ENCODE peak calls at places on chromosome 20, in ten cellular contexts. Z, O, X, K, C, H, I, J, Y and U are unnamed samples.

GRCh38 chr20:3781153-3781910 is at the start of gene SPEF1:
- DNase-seq in Z (peak), O (peak), X (peak), K (peak), C (peak), H (peak), I (peak), J (peak), Y (peak), U (peak)

GRCh38 chr20:49284818-49285217 is 7.0 kb upstream of the ZNFX1 start:
- DNase-seq in Z (no peak), O (no peak), X (no peak), K (no peak), C (no peak), H (no peak), I (no peak), J (no peak), Y (no peak), U (no peak)

GRCh38 chr20:6665621-6666345 is 101.7 kb upstream of the BMP2 start:
- DNase-seq in Z (no peak), O (no peak), X (peak), K (no peak), C (no peak), H (no peak), I (no peak), J (no peak), Y (no peak), U (no peak)

GRCh38 chr20:63151554-63152321 is 64.2 kb downstream of the YTHDF1 start:
- DNase-seq in Z (no peak), O (no peak), X (peak), K (peak), C (no peak), H (peak), I (no peak), J (no peak), Y (no peak), U (no peak)

GRCh38 chr20:62740286-62741141 is 31.9 kb downstream of the NTSR1 start:
- DNase-seq in Z (no peak), O (peak), X (peak), K (peak), C (peak), H (peak), I (peak), J (peak), Y (peak), U (no peak)

GRCh38 chr20:51487525-51488279 is 54.8 kb downstream of the NFATC2 start:
- DNase-seq in Z (no peak), O (no peak), X (peak), K (peak), C (no peak), H (peak), I (no peak), J (no peak), Y (no peak), U (no peak)

GRCh38 chr20:45545754-45546453 is 1.3 kb downstream of the EPPIN start:
- DNase-seq in Z (no peak), O (no peak), X (peak), K (peak), C (no peak), H (no peak), I (no peak), J (no peak), Y (no peak), U (no peak)

GRCh38 chr20:37733416-37733815 is 39.6 kb downstream of the CTNNBL1 start:
- DNase-seq in Z (no peak), O (no peak), X (no peak), K (no peak), C (no peak), H (no peak), I (no peak), J (no peak), Y (no peak), U (no peak)

GRCh38 chr20:48933017-48933766 is 11.7 kb downstream of the ARFGEF2 start:
- DNase-seq in Z (no peak), O (no peak), X (no peak), K (no peak), C (peak), H (no peak), I (no peak), J (peak), Y (no peak), U (no peak)

GRCh38 chr20:62577447-62577846 is 64.9 kb upstream of the SLCO4A1 start:
- DNase-seq in Z (no peak), O (no peak), X (no peak), K (no peak), C (no peak), H (no peak), I (no peak), J (peak), Y (no peak), U (no peak)

GRCh38 chr20:32316667-32317066 is 39.2 kb downstream of the KIF3B start:
- DNase-seq in Z (no peak), O (no peak), X (no peak), K (peak), C (no peak), H (peak), I (no peak), J (no peak), Y (no peak), U (no peak)

GRCh38 chr20:23399568-23400241 is 21.6 kb downstream of the NAPB start:
- DNase-seq in Z (no peak), O (no peak), X (no peak), K (peak), C (peak), H (no peak), I (no peak), J (no peak), Y (no peak), U (no peak)

GRCh38 chr20:63087236-63087871 is 80.6 kb upstream of the BHLHE23 start:
- DNase-seq in Z (peak), O (no peak), X (no peak), K (no peak), C (peak), H (peak), I (no peak), J (peak), Y (no peak), U (no peak)

GRCh38 chr20:2922957-2923356 is 49.7 kb downstream of the PTPRA start:
- DNase-seq in Z (no peak), O (no peak), X (no peak), K (no peak), C (no peak), H (no peak), I (no peak), J (no peak), Y (no peak), U (no peak)

GRCh38 chr20:51533291-51534172 is 9.0 kb downstream of the NFATC2 start:
- DNase-seq in Z (no peak), O (peak), X (no peak), K (peak), C (no peak), H (no peak), I (no peak), J (no peak), Y (no peak), U (no peak)

GRCh38 chr20:4902788-4903187 is 98.5 kb downstream of the SLC23A2 start:
- DNase-seq in Z (no peak), O (no peak), X (no peak), K (no peak), C (no peak), H (no peak), I (no peak), J (no peak), Y (no peak), U (no peak)

GRCh38 chr20:19978511-19979210 is 38.5 kb upstream of the NAA20 start:
- DNase-seq in Z (no peak), O (no peak), X (no peak), K (no peak), C (no peak), H (no peak), I (no peak), J (no peak), Y (no peak), U (no peak)

GRCh38 chr20:12722096-12722495 is 286.7 kb upstream of the SPTLC3 start:
- DNase-seq in Z (no peak), O (no peak), X (no peak), K (no peak), C (no peak), H (no peak), I (no peak), J (no peak), Y (no peak), U (no peak)

GRCh38 chr20:60057866-60058807 is 99.9 kb downstream of the CDH26 start:
- DNase-seq in Z (peak), O (no peak), X (peak), K (peak), C (peak), H (peak), I (no peak), J (peak), Y (no peak), U (no peak)

GRCh38 chr20:47396762-47397476 is 40.4 kb upstream of the ZMYND8 start:
- DNase-seq in Z (no peak), O (no peak), X (peak), K (peak), C (no peak), H (no peak), I (no peak), J (no peak), Y (no peak), U (no peak)

GRCh38 chr20:48758206-48758820 is 69.5 kb downstream of the PREX1 start:
- DNase-seq in Z (no peak), O (no peak), X (no peak), K (no peak), C (no peak), H (no peak), I (no peak), J (peak), Y (no peak), U (no peak)

GRCh38 chr20:20303742-20304141 is 64.2 kb upstream of the INSM1 start:
- DNase-seq in Z (no peak), O (no peak), X (no peak), K (no peak), C (no peak), H (no peak), I (no peak), J (no peak), Y (no peak), U (no peak)

GRCh38 chr20:8661229-8662023 is 407.5 kb upstream of the PLCB4 start:
- DNase-seq in Z (no peak), O (no peak), X (no peak), K (no peak), C (no peak), H (no peak), I (no peak), J (no peak), Y (no peak), U (no peak)

GRCh38 chr20:46040902-46041535 is 12.0 kb downstream of the SLC12A5 start:
- DNase-seq in Z (peak), O (no peak), X (peak), K (no peak), C (no peak), H (peak), I (no peak), J (no peak), Y (no peak), U (peak)

GRCh38 chr20:13061381-13061780 is 52.6 kb downstream of the SPTLC3 start:
- DNase-seq in Z (no peak), O (no peak), X (no peak), K (no peak), C (no peak), H (no peak), I (no peak), J (no peak), Y (no peak), U (no peak)

GRCh38 chr20:9699181-9699580 is 139.7 kb downstream of the PAK5 start:
- DNase-seq in Z (no peak), O (no peak), X (no peak), K (no peak), C (no peak), H (no peak), I (no peak), J (no peak), Y (no peak), U (no peak)

GRCh38 chr20:60326821-60327220 is 368.6 kb downstream of the CDH26 start:
- DNase-seq in Z (no peak), O (no peak), X (no peak), K (no peak), C (no peak), H (no peak), I (no peak), J (no peak), Y (no peak), U (no peak)

DNA sequence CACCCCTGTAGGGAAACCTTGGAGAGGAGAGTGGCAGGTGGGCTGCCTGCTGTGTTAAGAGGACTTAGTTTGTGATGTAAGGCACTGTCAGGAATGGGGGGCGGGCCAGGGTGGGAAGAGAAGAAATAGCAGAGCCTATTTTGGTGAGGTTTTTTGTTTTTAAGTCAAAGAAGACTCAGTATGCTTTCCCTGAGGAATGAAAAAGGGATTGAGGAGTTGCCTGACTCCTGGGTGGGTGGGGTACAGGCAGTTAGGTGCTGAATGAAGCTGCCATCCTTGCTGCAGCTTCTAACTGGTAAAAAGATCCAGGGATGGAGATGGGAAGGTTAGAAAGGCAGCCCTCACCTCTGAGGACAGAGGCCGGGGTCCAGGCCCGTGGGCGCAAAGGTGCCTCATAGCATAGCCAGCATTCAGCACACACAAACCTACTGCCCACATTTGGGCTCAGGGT is 37.9 kb downstream of the PLCG1 start:
- DNase-seq in Z (no peak), O (no peak), X (no peak), K (no peak), C (no peak), H (peak), I (peak), J (no peak), Y (no peak), U (peak)
- TF ChIP-seq CTCF in Z (no peak), O (no peak), X (no peak), K (no peak), C (no peak), H (no peak), I (no peak), J (no peak), Y (no peak), U (no peak)

DNA sequence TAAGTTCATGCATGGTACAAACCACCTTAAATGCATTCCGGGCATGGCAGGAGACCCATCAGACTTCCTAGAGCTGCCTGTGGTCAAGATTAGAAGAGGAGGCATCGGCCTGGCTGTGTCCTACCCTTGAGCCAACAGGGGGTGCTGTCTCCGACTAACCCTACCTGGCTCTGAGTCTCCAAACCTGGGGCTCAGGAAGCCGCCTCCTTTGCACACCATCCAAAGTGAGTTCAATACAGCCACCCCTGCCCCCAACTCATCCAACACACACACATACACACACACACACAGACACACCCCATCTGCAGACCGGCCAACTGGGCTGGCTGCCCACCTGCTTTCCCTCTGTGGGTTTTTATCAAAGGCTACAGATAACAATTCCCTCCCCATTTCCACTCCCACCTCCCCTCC is 77.0 kb downstream of the JPH2 start:
- DNase-seq in Z (no peak), O (no peak), X (no peak), K (no peak), C (no peak), H (peak), I (no peak), J (no peak), Y (no peak), U (no peak)
- TF ChIP-seq CTCF in Z (no peak), O (no peak), X (no peak), K (peak), C (no peak), H (peak), I (no peak), J (no peak), Y (peak), U (peak)

DNA sequence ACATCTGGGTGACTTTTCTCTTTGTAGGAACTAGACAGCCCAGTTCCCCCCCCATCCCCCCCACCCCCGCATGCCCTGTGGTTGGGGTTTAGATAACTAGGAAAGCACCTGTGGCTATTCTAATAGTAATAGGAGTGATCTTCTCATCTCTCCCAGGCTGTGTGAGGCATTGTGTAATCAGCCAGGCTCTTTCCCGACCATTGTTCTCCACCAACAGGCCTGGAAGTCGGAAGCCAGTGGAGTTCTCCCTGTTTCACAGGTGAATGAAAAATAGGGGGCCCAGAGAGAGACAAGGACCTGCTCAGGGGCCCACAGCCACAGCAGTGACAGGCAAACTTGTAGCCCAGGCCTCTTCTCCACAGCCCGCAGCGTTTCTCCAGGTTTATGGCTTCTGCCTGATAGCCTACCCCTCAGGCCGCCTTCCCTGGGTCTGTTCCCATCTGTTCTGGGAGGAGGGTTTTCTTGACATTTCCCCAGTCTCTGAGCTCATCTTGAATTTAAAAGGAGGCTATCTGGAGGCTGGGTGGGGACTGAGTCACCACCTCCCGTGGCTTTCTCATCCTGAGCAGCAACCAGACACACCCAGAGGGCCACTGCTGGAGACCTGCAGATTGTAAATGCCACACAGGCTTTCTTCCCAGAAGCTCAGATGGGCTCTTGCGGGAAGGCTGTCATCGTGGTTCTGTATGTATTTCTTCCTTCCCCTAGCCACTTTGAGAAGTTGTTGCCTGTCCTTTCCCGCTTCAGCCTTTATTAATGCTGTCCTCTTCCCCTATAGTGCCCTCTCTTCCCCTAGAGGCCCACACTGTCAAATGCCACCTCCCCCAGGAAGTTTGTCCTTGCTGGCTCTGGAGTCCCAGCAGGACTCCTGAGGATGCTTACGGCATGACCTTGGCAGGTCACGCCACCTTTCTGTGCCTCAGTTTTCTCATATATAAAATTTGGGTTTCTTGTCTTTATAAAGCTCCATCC is 75.9 kb upstream of the MYL9 start:
- DNase-seq in Z (no peak), O (no peak), X (peak), K (peak), C (no peak), H (peak), I (peak), J (peak), Y (peak), U (no peak)
- TF ChIP-seq CTCF in Z (no peak), O (no peak), X (no peak), K (no peak), C (no peak), H (peak), I (no peak), J (no peak), Y (no peak), U (no peak)

DNA sequence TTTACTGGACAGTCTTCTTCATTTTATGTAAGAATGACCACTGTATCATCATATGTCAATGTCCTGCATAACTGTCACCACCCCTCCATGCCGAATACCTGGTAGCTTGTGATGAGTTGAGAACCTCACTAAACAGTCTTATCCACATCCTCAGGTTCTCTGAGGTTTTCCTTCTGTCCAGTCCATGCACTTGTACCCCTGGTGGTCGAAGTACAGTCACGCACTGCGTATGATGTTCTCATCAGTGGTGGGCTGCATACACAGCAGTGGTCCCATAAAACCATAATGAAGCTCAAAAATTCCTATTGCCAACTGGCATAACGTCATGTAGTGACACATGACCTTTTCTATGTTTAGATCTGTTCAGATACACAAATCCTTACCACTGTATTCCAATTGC is 31.2 kb upstream of the SDCBP2 start:
- DNase-seq in Z (no peak), O (no peak), X (no peak), K (no peak), C (no peak), H (no peak), I (no peak), J (no peak), Y (no peak), U (no peak)
- TF ChIP-seq CTCF in Z (no peak), O (no peak), X (no peak), K (peak), C (peak), H (no peak), I (no peak), J (no peak), Y (no peak), U (peak)

DNA sequence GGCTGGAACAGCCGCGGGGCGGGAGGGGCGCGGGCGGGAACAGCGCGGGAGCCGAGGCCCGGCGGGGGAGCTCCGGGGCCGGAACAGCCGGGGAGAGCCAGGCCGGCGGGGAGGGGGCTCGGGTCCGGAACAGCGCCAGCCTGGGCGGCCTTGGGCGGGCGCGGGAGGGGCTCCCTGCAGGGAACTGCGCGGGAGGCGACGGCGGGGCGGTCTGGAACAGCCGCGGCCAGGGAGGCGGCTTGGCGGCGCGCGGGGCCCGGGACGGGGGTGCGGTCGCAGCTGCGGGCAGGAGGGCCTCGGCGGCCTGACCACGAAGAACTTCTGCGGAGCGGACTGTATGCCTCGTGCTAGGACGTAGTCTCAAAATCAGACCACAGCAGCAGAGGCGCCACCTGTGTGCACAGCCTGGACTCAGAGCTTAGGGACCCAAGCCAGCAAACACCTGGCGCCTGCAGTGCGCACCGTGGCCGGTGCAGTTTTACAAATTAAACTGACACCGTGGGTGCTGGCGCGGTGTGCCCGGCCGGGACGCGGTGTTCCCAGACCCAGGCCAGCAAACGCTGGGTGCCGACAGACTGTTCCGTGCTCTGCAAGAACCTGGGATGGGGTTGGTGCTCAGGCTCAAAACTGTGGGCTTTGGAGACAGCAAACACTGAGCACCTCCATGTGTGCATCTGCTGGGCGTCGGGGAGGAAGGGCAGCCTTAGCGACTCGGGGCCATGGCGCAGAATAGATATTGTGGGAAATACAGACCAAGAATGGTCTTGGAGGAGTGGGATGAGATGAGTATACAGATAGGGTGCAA is 572 bp downstream of the ZNF341 start:
- DNase-seq in Z (no peak), O (no peak), X (peak), K (peak), C (peak), H (peak), I (peak), J (peak), Y (no peak), U (no peak)
- TF ChIP-seq CTCF in Z (no peak), O (no peak), X (no peak), K (no peak), C (no peak), H (peak), I (no peak), J (peak), Y (no peak), U (peak)

GRCh38 chr20:58213112-58213511 is 15.3 kb downstream of the ANKRD60 start:
- DNase-seq in Z (no peak), O (no peak), X (no peak), K (no peak), C (no peak), H (peak), I (no peak), J (no peak), Y (no peak), U (no peak)
- TF ChIP-seq CTCF in Z (no peak), O (peak), X (no peak), K (peak), C (no peak), H (peak), I (peak), J (no peak), Y (no peak), U (no peak)